ENCODE peak calls at places on chromosomes 7 and 10, in six cellular contexts. One of them, this sample, is unnamed.

GRCh38 chr10:96089116-96089515 is 41.0 kb upstream of the ZNF518A start:
- DNase-seq in HCT116: no peak
- DNase-seq in spleen: no peak
- DNase-seq in heart left ventricle: no peak
- DNase-seq in breast epithelium: no peak
- DNase-seq in K562: no peak
- DNase-seq in this sample: no peak

GRCh38 chr10:5614081-5614721 is 52.2 kb downstream of the ASB13 start:
- DNase-seq in heart left ventricle: no peak
- DNase-seq in breast epithelium: no peak
- DNase-seq in K562: no peak
- DNase-seq in HCT116: no peak
- DNase-seq in spleen: no peak
- DNase-seq in this sample: no peak

GRCh38 chr10:71985542-71986250 is 21.5 kb downstream of the CHST3 start:
- DNase-seq in HCT116: no peak
- DNase-seq in breast epithelium: no peak
- DNase-seq in K562: no peak
- DNase-seq in heart left ventricle: peak; percentile 75
- DNase-seq in spleen: no peak
- DNase-seq in this sample: no peak

GRCh38 chr10:71921319-71922027 is 42.7 kb upstream of the CHST3 start:
- DNase-seq in breast epithelium: no peak
- DNase-seq in K562: no peak
- DNase-seq in heart left ventricle: no peak
- DNase-seq in spleen: no peak
- DNase-seq in HCT116: no peak
- DNase-seq in this sample: peak; percentile 68

GRCh38 chr7:137880432-137880831 is 33.7 kb upstream of the DGKI start:
- DNase-seq in heart left ventricle: no peak
- DNase-seq in breast epithelium: no peak
- DNase-seq in HCT116: no peak
- DNase-seq in K562: no peak
- DNase-seq in spleen: no peak
- DNase-seq in this sample: no peak

GRCh38 chr7:105268511-105269392 is 120.0 kb downstream of the SRPK2 start:
- DNase-seq in heart left ventricle: no peak
- DNase-seq in K562: no peak
- DNase-seq in HCT116: no peak
- DNase-seq in spleen: no peak
- DNase-seq in breast epithelium: no peak
- DNase-seq in this sample: peak; percentile 37

GRCh38 chr10:113858541-113858940 is 4.1 kb downstream of the NHLRC2 start:
- DNase-seq in K562: no peak
- DNase-seq in HCT116: no peak
- DNase-seq in spleen: no peak
- DNase-seq in breast epithelium: no peak
- DNase-seq in heart left ventricle: no peak
- DNase-seq in this sample: no peak

GRCh38 chr7:155011081-155011480 is 8.2 kb upstream of the PAXIP1 start:
- DNase-seq in K562: no peak
- DNase-seq in HCT116: no peak
- DNase-seq in heart left ventricle: no peak
- DNase-seq in breast epithelium: no peak
- DNase-seq in spleen: no peak
- DNase-seq in this sample: no peak

GRCh38 chr7:2785071-2785500 is 59.0 kb downstream of the GNA12 start:
- DNase-seq in spleen: no peak
- DNase-seq in HCT116: no peak
- DNase-seq in heart left ventricle: no peak
- DNase-seq in breast epithelium: no peak
- DNase-seq in K562: no peak
- DNase-seq in this sample: no peak

GRCh38 chr10:58107506-58107905 is 160.2 kb downstream of the IPMK start:
- DNase-seq in spleen: no peak
- DNase-seq in breast epithelium: no peak
- DNase-seq in heart left ventricle: no peak
- DNase-seq in K562: no peak
- DNase-seq in HCT116: no peak
- DNase-seq in this sample: no peak

GRCh38 chr7:11540271-11540761 is 291.7 kb downstream of the THSD7A start:
- DNase-seq in HCT116: peak; percentile 18
- DNase-seq in heart left ventricle: no peak
- DNase-seq in spleen: no peak
- DNase-seq in K562: no peak
- DNase-seq in breast epithelium: no peak
- DNase-seq in this sample: no peak

GRCh38 chr7:11539853-11540252 is 292.1 kb downstream of the THSD7A start:
- DNase-seq in HCT116: no peak
- DNase-seq in spleen: no peak
- DNase-seq in breast epithelium: no peak
- DNase-seq in K562: no peak
- DNase-seq in heart left ventricle: no peak
- DNase-seq in this sample: no peak

GRCh38 chr7:11538751-11539299 is 293.2 kb downstream of the THSD7A start:
- DNase-seq in breast epithelium: no peak
- DNase-seq in spleen: no peak
- DNase-seq in HCT116: no peak
- DNase-seq in heart left ventricle: no peak
- DNase-seq in K562: no peak
- DNase-seq in this sample: no peak

GRCh38 chr7:11541330-11541729 is 290.7 kb downstream of the THSD7A start:
- DNase-seq in HCT116: no peak
- DNase-seq in spleen: no peak
- DNase-seq in breast epithelium: no peak
- DNase-seq in heart left ventricle: no peak
- DNase-seq in K562: no peak
- DNase-seq in this sample: no peak
- H3K4me1 ChIP-seq in HCT116: peaks cover 8% of the 10 kb centered on the region
- H3K4me1 ChIP-seq in spleen: no peaks in the 10 kb centered on the region
- H3K4me1 ChIP-seq in breast epithelium: no peaks in the 10 kb centered on the region
- H3K4me1 ChIP-seq in heart left ventricle: no peaks in the 10 kb centered on the region
- H3K4me1 ChIP-seq in K562: no peaks in the 10 kb centered on the region
- H3K4me1 ChIP-seq in this sample: no peaks in the 10 kb centered on the region

DNA sequence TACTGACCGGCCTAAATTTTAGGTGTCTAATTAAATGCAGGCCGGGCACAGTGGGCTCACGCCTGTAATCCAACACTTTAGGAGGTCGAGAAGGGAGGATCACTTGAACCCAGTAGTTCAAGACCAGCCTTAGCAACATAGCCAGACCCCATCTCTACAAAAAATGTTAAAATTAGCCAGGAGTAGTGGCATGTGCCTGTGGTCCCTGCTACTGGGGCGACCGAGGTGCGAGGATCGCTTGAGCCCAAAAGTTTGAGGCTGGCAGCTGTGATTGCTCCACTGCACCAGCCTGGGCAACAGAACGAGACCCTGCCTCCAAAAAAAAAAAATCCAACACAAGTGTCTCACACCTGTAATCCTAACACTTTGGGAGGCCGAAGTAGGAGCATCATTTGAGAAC is 491 bp upstream of the SLC37A3 start:
- DNase-seq in K562: no peak
- DNase-seq in heart left ventricle: no peak
- DNase-seq in spleen: no peak
- DNase-seq in breast epithelium: no peak
- DNase-seq in HCT116: no peak
- DNase-seq in this sample: no peak
- H3K4me3 ChIP-seq in K562: no peak overlapping the region
- H3K4me3 ChIP-seq in heart left ventricle: peak overlapping the region; percentile 88
- H3K4me3 ChIP-seq in spleen: no peak overlapping the region
- H3K4me3 ChIP-seq in breast epithelium: no peak overlapping the region
- H3K4me3 ChIP-seq in HCT116: peak overlapping the region; percentile 99
- H3K4me3 ChIP-seq in this sample: peak overlapping the region; percentile 86

GRCh38 chr10:79066460-79067240 is 2.1 kb upstream of the ZMIZ1 start:
- DNase-seq in breast epithelium: no peak
- DNase-seq in K562: peak; percentile 93
- DNase-seq in spleen: no peak
- DNase-seq in HCT116: no peak
- DNase-seq in heart left ventricle: no peak
- DNase-seq in this sample: no peak

GRCh38 chr10:79068562-79069324 is at the start of gene ZMIZ1:
- DNase-seq in heart left ventricle: peak; percentile 92
- DNase-seq in HCT116: peak; percentile 83
- DNase-seq in K562: peak; percentile 88
- DNase-seq in spleen: peak; percentile 95
- DNase-seq in breast epithelium: peak; percentile 89
- DNase-seq in this sample: peak; percentile 91

GRCh38 chr10:79065853-79066252 is 2.9 kb upstream of the ZMIZ1 start:
- DNase-seq in HCT116: no peak
- DNase-seq in breast epithelium: no peak
- DNase-seq in spleen: peak; percentile 36
- DNase-seq in K562: no peak
- DNase-seq in heart left ventricle: peak; percentile 15
- DNase-seq in this sample: no peak

GRCh38 chr10:79068203-79068561 is 584 bp upstream of the ZMIZ1 start:
- DNase-seq in HCT116: no peak
- DNase-seq in spleen: peak; percentile 87
- DNase-seq in K562: peak; percentile 56
- DNase-seq in heart left ventricle: no peak
- DNase-seq in breast epithelium: no peak
- DNase-seq in this sample: no peak

DNA sequence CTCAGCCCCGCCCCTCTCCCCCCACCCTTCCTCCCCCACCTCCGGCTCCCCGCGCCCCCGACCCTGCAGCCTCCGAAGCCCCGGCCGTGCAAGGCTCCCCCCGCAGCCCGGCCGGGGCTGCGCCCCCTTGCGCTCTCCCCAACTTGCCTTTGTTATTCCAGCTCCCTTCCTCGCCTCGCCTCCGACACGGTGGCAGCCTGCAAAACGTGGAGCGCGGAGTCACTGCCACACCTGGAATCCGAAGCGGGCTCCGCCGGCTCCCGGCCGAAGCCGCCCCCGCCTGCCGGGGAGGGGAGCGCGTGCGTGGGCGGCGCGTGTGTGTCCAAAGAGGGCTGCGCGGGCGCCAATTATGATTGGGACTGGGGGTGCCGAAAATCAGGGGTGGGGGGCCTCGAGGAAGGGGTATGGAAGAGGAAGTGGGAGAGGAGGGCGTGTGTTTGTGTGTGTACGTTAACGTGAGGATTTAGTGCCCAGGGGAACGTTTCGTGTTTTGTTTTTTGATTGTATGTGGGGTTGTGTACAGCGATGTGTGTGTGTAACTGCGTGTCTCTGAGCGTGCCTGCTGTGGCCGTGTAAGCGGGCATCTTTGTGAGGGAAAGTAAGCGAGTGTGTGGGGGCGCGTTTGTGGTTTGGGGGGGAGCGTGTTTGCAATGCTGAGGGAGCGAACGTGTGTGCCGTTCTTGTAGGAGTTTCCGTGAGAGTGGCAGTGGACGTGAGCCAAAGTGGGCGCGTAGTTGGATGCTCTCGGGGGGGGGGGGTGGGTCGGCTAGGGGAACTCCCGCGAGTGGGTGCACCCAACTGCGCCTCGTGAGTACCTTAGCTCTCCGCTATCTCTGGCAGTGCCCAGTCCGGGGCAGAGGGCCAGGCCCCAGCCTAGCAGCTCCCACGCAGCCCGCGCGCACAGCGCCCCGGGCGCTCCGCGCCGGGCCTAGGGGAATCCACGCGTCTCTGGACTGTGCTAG is 1.2 kb upstream of the ZMIZ1 start:
- DNase-seq in heart left ventricle: peak; percentile 90
- DNase-seq in spleen: peak; percentile 96
- DNase-seq in K562: peak; percentile 96
- DNase-seq in breast epithelium: peak; percentile 85
- DNase-seq in HCT116: peak; percentile 73
- DNase-seq in this sample: peak; percentile 91
- TF ChIP-seq POLR2A in heart left ventricle: no peak
- TF ChIP-seq POLR2A in spleen: no peak
- TF ChIP-seq POLR2A in K562: peak; percentile 44
- TF ChIP-seq POLR2A in breast epithelium: no peak
- TF ChIP-seq POLR2A in HCT116: no peak
- TF ChIP-seq POLR2A in this sample: no peak

DNA sequence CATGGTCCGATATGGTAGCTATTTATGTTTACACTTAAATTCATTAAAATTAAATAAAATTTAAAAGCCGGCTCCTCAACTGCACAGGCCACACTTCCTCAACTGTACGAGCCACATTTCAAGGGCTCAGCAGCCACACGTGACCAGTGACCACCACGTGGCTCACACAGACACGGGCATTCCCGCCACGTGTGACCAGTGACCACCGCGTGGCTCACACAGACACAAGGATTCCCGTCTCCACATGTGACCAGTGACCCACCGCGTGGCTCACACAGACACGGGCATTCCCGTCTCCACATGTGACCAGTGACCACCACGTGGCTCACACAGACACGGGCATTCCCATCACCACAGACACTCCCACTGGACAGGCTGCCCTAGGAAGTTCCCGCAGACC is 91.3 kb downstream of the PDGFA start:
- DNase-seq in HCT116: no peak
- DNase-seq in spleen: no peak
- DNase-seq in K562: no peak
- DNase-seq in breast epithelium: no peak
- DNase-seq in heart left ventricle: no peak
- DNase-seq in this sample: no peak
- H3K4me1 ChIP-seq in HCT116: no peaks in the 10 kb centered on the region
- H3K4me1 ChIP-seq in spleen: no peaks in the 10 kb centered on the region
- H3K4me1 ChIP-seq in K562: peaks cover 33% of the 10 kb centered on the region
- H3K4me1 ChIP-seq in breast epithelium: no peaks in the 10 kb centered on the region
- H3K4me1 ChIP-seq in heart left ventricle: no peaks in the 10 kb centered on the region
- H3K4me1 ChIP-seq in this sample: peaks cover 4% of the 10 kb centered on the region